ENCODE peak calls at places on chromosomes 7 and 10, in ten cellular contexts. J is foreskin fibroblast; F is cardiac fibroblast; M is ascending aorta; B is CD4-positive, alpha-beta T cell; L is B cell; Z is suprapubic skin; T is RWPE1; U is GM06990; N is ovary. I is an unnamed sample.

GRCh38 chr7:19091871-19092270 is 25.6 kb downstream of the TWIST1 start:
- DNase-seq in J (no peak), F (no peak), M (no peak), B (no peak), L (no peak), Z (no peak), T (no peak), U (no peak), N (no peak), I (no peak)

GRCh38 chr7:22589641-22590141 is 89.7 kb upstream of the STEAP1B start:
- DNase-seq in J (no peak), F (peak), M (peak), B (no peak), L (no peak), Z (peak), T (no peak), U (no peak), N (peak), I (no peak)

GRCh38 chr7:154684651-154685563 is 318.0 kb downstream of the PAXIP1 start:
- DNase-seq in J (no peak), F (no peak), M (no peak), B (no peak), L (no peak), Z (no peak), T (no peak), U (no peak), N (no peak), I (no peak)

GRCh38 chr7:77351539-77352004 is 64.6 kb downstream of the GSAP start:
- DNase-seq in J (no peak), F (no peak), M (no peak), B (peak), L (peak), Z (no peak), T (no peak), U (peak), N (no peak), I (no peak)

GRCh38 chr7:158097511-158098124 is 490.0 kb downstream of the PTPRN2 start:
- DNase-seq in J (no peak), F (no peak), M (peak), B (no peak), L (no peak), Z (peak), T (no peak), U (no peak), N (no peak), I (no peak)

GRCh38 chr7:134959810-134960209 is 26.5 kb upstream of the AGBL3 start:
- DNase-seq in J (no peak), F (no peak), M (no peak), B (no peak), L (no peak), Z (no peak), T (no peak), U (no peak), N (no peak), I (no peak)

GRCh38 chr10:62268027-62268398 is 631 bp downstream of the RTKN2 start:
- DNase-seq in J (no peak), F (no peak), M (no peak), B (no peak), L (no peak), Z (no peak), T (peak), U (no peak), N (no peak), I (no peak)

GRCh38 chr10:92830478-92831389 is 17.6 kb upstream of the EXOC6 start:
- DNase-seq in J (no peak), F (peak), M (no peak), B (no peak), L (peak), Z (no peak), T (no peak), U (no peak), N (no peak), I (no peak)

GRCh38 chr7:123687161-123687560 is 31.5 kb downstream of the LMOD2 start:
- DNase-seq in J (no peak), F (no peak), M (no peak), B (no peak), L (no peak), Z (no peak), T (no peak), U (no peak), N (no peak), I (no peak)

GRCh38 chr10:91163709-91164474 is 56.6 kb upstream of the PCGF5 start:
- DNase-seq in J (peak), F (peak), M (peak), B (no peak), L (peak), Z (peak), T (peak), U (no peak), N (peak), I (peak)
- TF ChIP-seq CTCF in J (no peak), F (no peak), M (peak), B (no peak), L (peak), Z (peak), T (no peak), U (no peak), N (no peak), I (no peak)

GRCh38 chr7:34091330-34091917 is 186.1 kb downstream of the BMPER start:
- DNase-seq in J (no peak), F (peak), M (no peak), B (no peak), L (no peak), Z (no peak), T (peak), U (no peak), N (no peak), I (no peak)
- TF ChIP-seq CTCF in J (peak), F (peak), M (peak), B (no peak), L (no peak), Z (peak), T (peak), U (peak), N (no peak), I (no peak)

GRCh38 chr7:105141068-105141467 is 127.1 kb downstream of the KMT2E start:
- DNase-seq in J (peak), F (peak), M (no peak), B (no peak), L (no peak), Z (no peak), T (peak), U (no peak), N (no peak), I (no peak)
- TF ChIP-seq CTCF in J (peak), F (peak), M (no peak), B (no peak), L (no peak), Z (no peak), T (peak), U (peak), N (no peak), I (no peak)

DNA sequence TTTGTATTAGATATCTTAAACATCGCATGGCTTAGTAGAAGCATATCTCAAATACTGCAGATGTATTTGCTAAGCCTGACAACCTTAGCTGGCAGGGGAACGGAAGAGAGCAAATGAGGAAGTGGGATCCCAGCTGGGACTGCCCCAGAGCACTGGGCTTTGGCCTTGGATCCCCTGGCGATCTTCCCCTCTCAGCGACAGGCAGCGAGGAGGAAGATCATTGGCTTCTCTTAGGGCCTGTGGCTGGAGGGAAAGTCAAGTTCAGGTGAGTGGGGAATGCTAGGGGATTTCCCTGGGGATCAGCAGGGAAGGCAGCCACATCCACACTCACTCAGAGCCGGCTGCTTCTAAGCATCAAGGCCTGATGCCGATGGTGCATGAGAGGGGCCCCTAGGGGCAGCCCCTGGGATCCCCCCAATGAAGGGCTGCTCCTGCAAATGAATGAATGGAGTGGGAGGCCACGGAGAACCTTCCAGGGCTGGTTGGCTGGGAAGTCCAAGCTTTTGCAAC is 42.0 kb downstream of the LYZL2 start:
- DNase-seq in J (no peak), F (no peak), M (peak), B (no peak), L (peak), Z (no peak), T (no peak), U (peak), N (no peak), I (no peak)
- TF ChIP-seq CTCF in J (no peak), F (no peak), M (no peak), B (no peak), L (no peak), Z (no peak), T (no peak), U (peak), N (no peak), I (no peak)

GRCh38 chr7:152854386-152854785 is 94.8 kb downstream of the ACTR3B start:
- DNase-seq in J (no peak), F (no peak), M (no peak), B (no peak), L (no peak), Z (no peak), T (no peak), U (no peak), N (no peak), I (no peak)
- TF ChIP-seq CTCF in J (no peak), F (no peak), M (no peak), B (no peak), L (no peak), Z (no peak), T (no peak), U (no peak), N (no peak), I (no peak)

DNA sequence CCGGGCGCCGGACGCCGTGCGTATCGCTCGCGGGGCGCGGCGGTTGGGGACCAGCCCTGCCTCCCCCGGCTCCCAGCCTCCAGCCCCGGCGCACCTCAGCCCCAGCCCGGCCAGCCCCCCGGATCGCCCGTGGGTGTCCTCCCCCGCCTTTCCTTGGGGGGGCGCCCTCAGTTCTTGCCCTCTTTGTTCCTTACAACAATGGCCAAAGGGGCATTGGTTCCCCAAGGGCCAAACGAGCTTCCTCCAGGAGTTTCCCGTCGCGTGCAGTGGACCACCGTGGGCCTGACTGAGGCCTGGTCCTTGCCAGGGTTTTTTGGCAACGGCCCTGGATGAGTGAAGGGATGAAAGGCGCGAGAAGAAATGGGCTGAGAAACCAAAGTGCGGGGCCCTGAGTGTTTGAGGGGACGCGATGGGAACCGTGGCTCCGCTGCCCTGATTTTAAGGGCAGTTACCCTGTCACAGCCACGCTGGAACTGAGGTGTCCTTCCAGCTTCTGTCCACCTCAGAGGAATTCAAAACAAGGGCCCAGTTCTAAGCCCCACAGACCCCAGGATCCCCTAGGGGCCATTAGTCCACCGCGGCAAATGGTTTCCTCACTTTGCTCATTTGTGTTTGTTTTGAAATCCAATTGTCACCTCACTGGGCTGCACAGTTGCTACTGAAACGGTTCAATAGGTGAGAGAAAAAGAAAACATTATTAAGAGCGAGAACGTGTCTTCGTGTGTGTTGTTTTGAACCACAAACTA is 1.4 kb downstream of the MACROH2A2 start:
- DNase-seq in J (no peak), F (peak), M (no peak), B (no peak), L (no peak), Z (no peak), T (peak), U (no peak), N (peak), I (no peak)
- TF ChIP-seq CTCF in J (peak), F (no peak), M (no peak), B (no peak), L (no peak), Z (no peak), T (peak), U (no peak), N (no peak), I (no peak)

GRCh38 chr7:148114807-148115206 is 475.8 kb upstream of the C7orf33 start:
- DNase-seq in J (no peak), F (no peak), M (no peak), B (no peak), L (no peak), Z (no peak), T (no peak), U (no peak), N (no peak), I (no peak)

GRCh38 chr7:148108381-148108780 is 482.2 kb upstream of the C7orf33 start:
- DNase-seq in J (no peak), F (no peak), M (no peak), B (no peak), L (no peak), Z (no peak), T (no peak), U (no peak), N (no peak), I (no peak)

GRCh38 chr7:148105853-148106252 is 484.7 kb upstream of the C7orf33 start:
- DNase-seq in J (no peak), F (no peak), M (no peak), B (no peak), L (no peak), Z (no peak), T (no peak), U (no peak), N (no peak), I (no peak)

GRCh38 chr7:148107741-148108140 is 482.8 kb upstream of the C7orf33 start:
- DNase-seq in J (no peak), F (no peak), M (no peak), B (no peak), L (no peak), Z (no peak), T (no peak), U (no peak), N (no peak), I (no peak)

GRCh38 chr7:148110097-148110868 is 480.3 kb upstream of the C7orf33 start:
- DNase-seq in J (no peak), F (peak), M (no peak), B (no peak), L (no peak), Z (no peak), T (no peak), U (no peak), N (no peak), I (no peak)
- TF ChIP-seq CTCF in J (no peak), F (no peak), M (no peak), B (no peak), L (no peak), Z (no peak), T (no peak), U (no peak), N (no peak), I (no peak)

DNA sequence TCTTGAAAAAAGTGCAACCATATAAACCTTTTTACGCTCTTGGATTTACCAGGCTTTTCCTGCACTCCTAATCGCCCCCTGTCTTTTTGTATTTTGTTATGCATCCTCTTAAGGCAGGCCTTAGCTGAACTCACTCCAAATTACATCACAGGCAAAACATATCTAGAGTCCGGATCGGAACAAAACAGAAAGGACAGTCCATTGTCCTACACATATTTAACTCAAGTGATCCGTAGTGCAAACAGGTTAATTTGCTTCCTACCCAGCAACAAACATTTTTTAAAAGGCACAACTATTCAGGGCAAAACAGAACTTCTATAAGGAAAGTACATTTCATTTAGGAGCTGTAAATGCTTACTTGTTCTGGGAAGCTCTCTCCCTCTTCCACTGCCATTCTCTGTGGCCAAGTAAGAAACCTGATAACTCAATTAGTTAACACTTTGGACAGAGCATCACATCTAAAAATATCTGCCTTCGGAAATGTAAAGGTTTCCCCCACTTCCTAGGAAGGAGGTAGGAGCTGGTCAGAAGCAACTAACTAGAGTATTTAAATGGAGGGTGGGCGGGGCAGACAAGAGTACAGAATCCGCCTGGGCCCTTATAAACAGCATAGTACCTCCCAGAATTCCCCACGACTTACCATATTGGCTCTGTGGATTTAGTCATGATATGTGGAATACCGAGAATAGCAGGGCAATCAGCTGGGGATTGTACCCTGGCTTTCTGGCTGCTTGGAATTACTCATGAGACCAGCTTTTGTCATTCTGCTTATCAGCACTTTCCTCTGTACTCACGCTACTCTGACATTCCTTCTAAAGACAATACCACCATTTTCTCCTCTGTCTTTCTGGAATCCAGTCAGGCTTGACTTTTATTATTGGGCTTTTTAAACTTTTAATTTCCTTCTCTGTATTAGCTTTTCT is 89.5 kb downstream of the ANK3 start:
- DNase-seq in J (no peak), F (peak), M (no peak), B (no peak), L (no peak), Z (no peak), T (no peak), U (no peak), N (no peak), I (no peak)
- TF ChIP-seq CTCF in J (no peak), F (peak), M (no peak), B (no peak), L (no peak), Z (no peak), T (no peak), U (no peak), N (no peak), I (no peak)

I was measured in omental fat pad.